ENCODE peak calls at places on chromosomes 12 and 14, in five cellular contexts. One of them, this sample, is unnamed.

GRCh38 chr14:22993517-22993916 is 11.2 kb upstream of the AJUBA start:
- DNase-seq in lower lobe of right lung: no peak
- DNase-seq in progenitor cell of endocrine pancreas: no peak
- DNase-seq in fibroblast of mammary gland: no peak
- DNase-seq in activated CD8-positive, alpha-beta T cell treated with anti-CD3 and anti-CD28 coated beads for 36 hours: no peak
- DNase-seq in this sample: no peak

GRCh38 chr12:86186449-86186848 is 69.7 kb downstream of the MGAT4C start:
- DNase-seq in fibroblast of mammary gland: peak; percentile 30
- DNase-seq in progenitor cell of endocrine pancreas: no peak
- DNase-seq in activated CD8-positive, alpha-beta T cell treated with anti-CD3 and anti-CD28 coated beads for 36 hours: no peak
- DNase-seq in lower lobe of right lung: no peak
- DNase-seq in this sample: no peak

GRCh38 chr12:131092911-131093901 is 139.5 kb downstream of the ADGRD1 start:
- DNase-seq in progenitor cell of endocrine pancreas: no peak
- DNase-seq in fibroblast of mammary gland: no peak
- DNase-seq in lower lobe of right lung: peak; percentile 44
- DNase-seq in activated CD8-positive, alpha-beta T cell treated with anti-CD3 and anti-CD28 coated beads for 36 hours: peak; percentile 83
- DNase-seq in this sample: peak; percentile 76

GRCh38 chr12:54390176-54390667 is 5.7 kb upstream of the ZNF385A start:
- DNase-seq in lower lobe of right lung: no peak
- DNase-seq in activated CD8-positive, alpha-beta T cell treated with anti-CD3 and anti-CD28 coated beads for 36 hours: no peak
- DNase-seq in fibroblast of mammary gland: no peak
- DNase-seq in progenitor cell of endocrine pancreas: no peak
- DNase-seq in this sample: no peak

GRCh38 chr12:75389706-75390105 is 1.2 kb upstream of the GLIPR1L2 start:
- DNase-seq in lower lobe of right lung: no peak
- DNase-seq in activated CD8-positive, alpha-beta T cell treated with anti-CD3 and anti-CD28 coated beads for 36 hours: no peak
- DNase-seq in progenitor cell of endocrine pancreas: no peak
- DNase-seq in fibroblast of mammary gland: peak; percentile 10
- DNase-seq in this sample: no peak

GRCh38 chr12:123761841-123762714 is at the start of gene DNAH10:
- DNase-seq in activated CD8-positive, alpha-beta T cell treated with anti-CD3 and anti-CD28 coated beads for 36 hours: peak; percentile 69
- DNase-seq in fibroblast of mammary gland: peak; percentile 6
- DNase-seq in lower lobe of right lung: peak; percentile 62
- DNase-seq in progenitor cell of endocrine pancreas: peak; percentile 76
- DNase-seq in this sample: no peak

GRCh38 chr12:20596036-20596435 is 99.1 kb upstream of the SLCO1C1 start:
- DNase-seq in lower lobe of right lung: no peak
- DNase-seq in fibroblast of mammary gland: peak; percentile 29
- DNase-seq in activated CD8-positive, alpha-beta T cell treated with anti-CD3 and anti-CD28 coated beads for 36 hours: no peak
- DNase-seq in progenitor cell of endocrine pancreas: no peak
- DNase-seq in this sample: no peak

GRCh38 chr14:52951730-52952481 is 1.1 kb upstream of the FERMT2 start:
- DNase-seq in lower lobe of right lung: no peak
- DNase-seq in progenitor cell of endocrine pancreas: no peak
- DNase-seq in fibroblast of mammary gland: peak; percentile 86
- DNase-seq in activated CD8-positive, alpha-beta T cell treated with anti-CD3 and anti-CD28 coated beads for 36 hours: peak; percentile 2
- DNase-seq in this sample: no peak

GRCh38 chr12:68796399-68796798 is 11.6 kb upstream of the MDM2 start:
- DNase-seq in lower lobe of right lung: no peak
- DNase-seq in progenitor cell of endocrine pancreas: no peak
- DNase-seq in activated CD8-positive, alpha-beta T cell treated with anti-CD3 and anti-CD28 coated beads for 36 hours: no peak
- DNase-seq in fibroblast of mammary gland: no peak
- DNase-seq in this sample: no peak

GRCh38 chr14:23478109-23478698 is 8.7 kb downstream of the NGDN start:
- DNase-seq in fibroblast of mammary gland: peak; percentile 69
- DNase-seq in lower lobe of right lung: peak; percentile 52
- DNase-seq in progenitor cell of endocrine pancreas: peak; percentile 27
- DNase-seq in activated CD8-positive, alpha-beta T cell treated with anti-CD3 and anti-CD28 coated beads for 36 hours: peak; percentile 81
- DNase-seq in this sample: no peak

GRCh38 chr12:122423258-122424165 is 1.0 kb upstream of the CLIP1 start:
- DNase-seq in lower lobe of right lung: no peak
- DNase-seq in activated CD8-positive, alpha-beta T cell treated with anti-CD3 and anti-CD28 coated beads for 36 hours: no peak
- DNase-seq in fibroblast of mammary gland: no peak
- DNase-seq in progenitor cell of endocrine pancreas: no peak
- DNase-seq in this sample: no peak

GRCh38 chr12:31959701-31960391 is 631 bp downstream of the RESF1 start:
- DNase-seq in progenitor cell of endocrine pancreas: no peak
- DNase-seq in fibroblast of mammary gland: peak; percentile 56
- DNase-seq in activated CD8-positive, alpha-beta T cell treated with anti-CD3 and anti-CD28 coated beads for 36 hours: peak; percentile 77
- DNase-seq in lower lobe of right lung: peak; percentile 78
- DNase-seq in this sample: no peak

GRCh38 chr12:14906114-14906513 is 20.5 kb upstream of the MGP start:
- DNase-seq in fibroblast of mammary gland: no peak
- DNase-seq in activated CD8-positive, alpha-beta T cell treated with anti-CD3 and anti-CD28 coated beads for 36 hours: no peak
- DNase-seq in progenitor cell of endocrine pancreas: no peak
- DNase-seq in lower lobe of right lung: no peak
- DNase-seq in this sample: no peak

GRCh38 chr12:115507951-115508722 is 769.4 kb downstream of the MED13L start:
- DNase-seq in lower lobe of right lung: peak; percentile 40
- DNase-seq in activated CD8-positive, alpha-beta T cell treated with anti-CD3 and anti-CD28 coated beads for 36 hours: no peak
- DNase-seq in progenitor cell of endocrine pancreas: no peak
- DNase-seq in fibroblast of mammary gland: no peak
- DNase-seq in this sample: no peak

GRCh38 chr14:75204106-75204505 is 27.7 kb upstream of the TMED10 start:
- DNase-seq in activated CD8-positive, alpha-beta T cell treated with anti-CD3 and anti-CD28 coated beads for 36 hours: no peak
- DNase-seq in lower lobe of right lung: no peak
- DNase-seq in progenitor cell of endocrine pancreas: no peak
- DNase-seq in fibroblast of mammary gland: no peak
- DNase-seq in this sample: no peak

GRCh38 chr12:57241556-57242310 is 9.3 kb downstream of the STAC3 start:
- DNase-seq in activated CD8-positive, alpha-beta T cell treated with anti-CD3 and anti-CD28 coated beads for 36 hours: no peak
- DNase-seq in fibroblast of mammary gland: no peak
- DNase-seq in lower lobe of right lung: no peak
- DNase-seq in progenitor cell of endocrine pancreas: no peak
- DNase-seq in this sample: peak; percentile 92

GRCh38 chr12:57641699-57642442 is 8.9 kb upstream of the B4GALNT1 start:
- DNase-seq in lower lobe of right lung: no peak
- DNase-seq in progenitor cell of endocrine pancreas: no peak
- DNase-seq in fibroblast of mammary gland: no peak
- DNase-seq in activated CD8-positive, alpha-beta T cell treated with anti-CD3 and anti-CD28 coated beads for 36 hours: no peak
- DNase-seq in this sample: no peak

GRCh38 chr14:54803926-54804719 is 98.5 kb downstream of the GCH1 start:
- DNase-seq in lower lobe of right lung: no peak
- DNase-seq in fibroblast of mammary gland: no peak
- DNase-seq in progenitor cell of endocrine pancreas: no peak
- DNase-seq in activated CD8-positive, alpha-beta T cell treated with anti-CD3 and anti-CD28 coated beads for 36 hours: no peak
- DNase-seq in this sample: no peak

GRCh38 chr12:2023365-2023764 is 19.1 kb upstream of the DCP1B start:
- DNase-seq in fibroblast of mammary gland: no peak
- DNase-seq in progenitor cell of endocrine pancreas: no peak
- DNase-seq in activated CD8-positive, alpha-beta T cell treated with anti-CD3 and anti-CD28 coated beads for 36 hours: no peak
- DNase-seq in lower lobe of right lung: no peak
- DNase-seq in this sample: no peak

GRCh38 chr12:3251067-3251466 is 173.9 kb downstream of the TSPAN9 start:
- DNase-seq in fibroblast of mammary gland: no peak
- DNase-seq in activated CD8-positive, alpha-beta T cell treated with anti-CD3 and anti-CD28 coated beads for 36 hours: peak; percentile 6
- DNase-seq in lower lobe of right lung: no peak
- DNase-seq in progenitor cell of endocrine pancreas: no peak
- DNase-seq in this sample: no peak

GRCh38 chr14:66379116-66379515 is 107.1 kb upstream of the CCDC196 start:
- DNase-seq in progenitor cell of endocrine pancreas: no peak
- DNase-seq in fibroblast of mammary gland: peak; percentile 4
- DNase-seq in activated CD8-positive, alpha-beta T cell treated with anti-CD3 and anti-CD28 coated beads for 36 hours: no peak
- DNase-seq in lower lobe of right lung: no peak
- DNase-seq in this sample: no peak

DNA sequence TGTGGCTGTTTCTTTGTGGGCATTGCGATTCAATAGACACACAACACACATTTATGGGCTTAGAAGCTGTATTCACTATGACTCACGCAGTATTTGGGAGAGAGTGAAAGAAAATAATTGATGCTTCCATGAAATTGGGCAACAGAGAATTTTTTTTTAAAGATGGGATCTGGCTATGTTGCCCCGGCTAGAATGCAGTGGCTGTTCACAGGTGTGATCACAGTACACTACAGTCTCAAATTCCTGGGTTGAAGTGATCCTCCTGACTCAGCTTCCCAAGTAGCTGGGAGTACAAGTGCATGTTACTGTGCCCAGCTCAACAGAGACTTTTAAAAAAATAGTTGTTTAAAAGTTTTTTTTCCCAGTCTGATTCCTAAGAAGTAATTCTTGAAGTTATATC is 146.3 kb downstream of the APAF1 start:
- DNase-seq in progenitor cell of endocrine pancreas: no peak
- DNase-seq in lower lobe of right lung: no peak
- DNase-seq in fibroblast of mammary gland: no peak
- DNase-seq in activated CD8-positive, alpha-beta T cell treated with anti-CD3 and anti-CD28 coated beads for 36 hours: no peak
- DNase-seq in this sample: no peak
- TF ChIP-seq CTCF in progenitor cell of endocrine pancreas: no peak
- TF ChIP-seq CTCF in lower lobe of right lung: no peak
- TF ChIP-seq CTCF in fibroblast of mammary gland: no peak
- TF ChIP-seq CTCF in activated CD8-positive, alpha-beta T cell treated with anti-CD3 and anti-CD28 coated beads for 36 hours: no peak
- TF ChIP-seq CTCF in this sample: no peak

GRCh38 chr14:101221549-101222160 is 318.1 kb upstream of the RTL1 start:
- DNase-seq in activated CD8-positive, alpha-beta T cell treated with anti-CD3 and anti-CD28 coated beads for 36 hours: no peak
- DNase-seq in fibroblast of mammary gland: no peak
- DNase-seq in lower lobe of right lung: no peak
- DNase-seq in progenitor cell of endocrine pancreas: no peak
- DNase-seq in this sample: no peak

GRCh38 chr14:101222362-101223090 is 319.0 kb upstream of the RTL1 start:
- DNase-seq in activated CD8-positive, alpha-beta T cell treated with anti-CD3 and anti-CD28 coated beads for 36 hours: no peak
- DNase-seq in fibroblast of mammary gland: no peak
- DNase-seq in progenitor cell of endocrine pancreas: no peak
- DNase-seq in lower lobe of right lung: no peak
- DNase-seq in this sample: no peak

GRCh38 chr14:101223147-101223546 is 319.6 kb upstream of the RTL1 start:
- DNase-seq in fibroblast of mammary gland: no peak
- DNase-seq in activated CD8-positive, alpha-beta T cell treated with anti-CD3 and anti-CD28 coated beads for 36 hours: no peak
- DNase-seq in progenitor cell of endocrine pancreas: no peak
- DNase-seq in lower lobe of right lung: no peak
- DNase-seq in this sample: no peak

GRCh38 chr14:101219896-101220703 is 316.6 kb upstream of the RTL1 start:
- DNase-seq in fibroblast of mammary gland: no peak
- DNase-seq in progenitor cell of endocrine pancreas: no peak
- DNase-seq in lower lobe of right lung: no peak
- DNase-seq in activated CD8-positive, alpha-beta T cell treated with anti-CD3 and anti-CD28 coated beads for 36 hours: no peak
- DNase-seq in this sample: no peak

GRCh38 chr14:101220921-101221510 is 317.5 kb upstream of the RTL1 start:
- DNase-seq in progenitor cell of endocrine pancreas: no peak
- DNase-seq in activated CD8-positive, alpha-beta T cell treated with anti-CD3 and anti-CD28 coated beads for 36 hours: no peak
- DNase-seq in lower lobe of right lung: no peak
- DNase-seq in fibroblast of mammary gland: no peak
- DNase-seq in this sample: no peak
- TF ChIP-seq CTCF in progenitor cell of endocrine pancreas: no peak
- TF ChIP-seq CTCF in activated CD8-positive, alpha-beta T cell treated with anti-CD3 and anti-CD28 coated beads for 36 hours: no peak
- TF ChIP-seq CTCF in lower lobe of right lung: no peak
- TF ChIP-seq CTCF in fibroblast of mammary gland: no peak
- TF ChIP-seq CTCF in this sample: no peak

DNA sequence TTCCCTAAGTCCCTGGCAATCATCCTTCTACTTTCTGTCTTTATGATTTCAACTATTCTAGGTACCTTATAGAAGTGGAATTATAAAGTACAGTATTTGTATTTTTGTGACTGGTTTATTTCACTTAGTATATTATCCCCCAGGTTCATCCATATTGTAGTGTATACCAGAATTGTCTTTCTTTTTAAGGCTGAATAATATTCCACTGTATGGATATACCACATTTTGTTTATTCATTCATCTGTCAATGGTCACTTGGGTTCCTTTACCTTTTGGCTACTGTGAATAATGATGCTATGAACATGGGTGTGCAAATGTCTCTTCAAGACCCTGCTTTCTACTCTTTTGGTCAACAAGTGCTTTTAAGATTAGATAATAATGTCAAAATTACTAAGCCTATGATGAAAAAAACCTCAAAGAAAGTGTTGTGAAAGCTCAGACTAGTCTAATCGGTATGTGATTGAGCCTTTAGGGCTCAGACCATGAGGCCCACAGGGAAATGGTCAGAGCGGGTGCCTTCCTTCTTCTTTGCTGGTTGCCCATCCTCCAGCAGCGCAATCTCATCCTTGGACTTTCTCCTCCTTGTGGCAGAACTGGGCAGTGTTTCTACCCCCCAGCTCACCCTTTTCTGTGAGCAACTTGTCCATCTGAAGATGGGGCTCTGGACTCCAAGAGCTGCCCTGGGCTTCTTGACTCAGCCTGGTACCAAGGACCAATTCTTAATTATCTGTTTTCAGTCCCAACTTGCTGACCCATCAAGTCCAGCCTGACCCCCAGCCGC is 105.4 kb downstream of the TTC8 start:
- DNase-seq in fibroblast of mammary gland: no peak
- DNase-seq in activated CD8-positive, alpha-beta T cell treated with anti-CD3 and anti-CD28 coated beads for 36 hours: peak; percentile 5
- DNase-seq in progenitor cell of endocrine pancreas: no peak
- DNase-seq in lower lobe of right lung: no peak
- DNase-seq in this sample: no peak
- TF ChIP-seq CTCF in fibroblast of mammary gland: peak; percentile 27
- TF ChIP-seq CTCF in activated CD8-positive, alpha-beta T cell treated with anti-CD3 and anti-CD28 coated beads for 36 hours: no peak
- TF ChIP-seq CTCF in progenitor cell of endocrine pancreas: no peak
- TF ChIP-seq CTCF in lower lobe of right lung: no peak
- TF ChIP-seq CTCF in this sample: peak; percentile 32

DNA sequence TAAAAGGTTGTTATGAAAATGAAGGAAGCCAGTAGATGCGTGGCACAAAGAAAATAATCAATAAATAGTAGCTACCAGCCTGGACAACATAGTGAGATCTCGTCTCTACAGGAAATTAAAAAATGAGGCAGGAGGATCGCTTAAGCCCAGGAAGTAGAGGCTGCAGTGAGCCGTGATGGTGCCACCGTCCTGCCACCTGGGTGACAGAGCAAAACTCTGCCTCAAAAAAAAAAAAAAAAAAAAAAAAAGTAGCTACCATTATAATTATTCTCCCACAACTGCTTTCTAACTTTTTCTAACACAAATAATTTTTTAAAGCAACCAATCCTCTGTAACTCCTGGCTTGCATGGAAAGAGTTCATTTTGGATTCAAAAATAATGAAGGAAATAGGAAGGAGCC is 133.0 kb downstream of the NDUFA12 start:
- DNase-seq in lower lobe of right lung: no peak
- DNase-seq in progenitor cell of endocrine pancreas: no peak
- DNase-seq in fibroblast of mammary gland: no peak
- DNase-seq in activated CD8-positive, alpha-beta T cell treated with anti-CD3 and anti-CD28 coated beads for 36 hours: no peak
- DNase-seq in this sample: no peak
- TF ChIP-seq CTCF in lower lobe of right lung: no peak
- TF ChIP-seq CTCF in progenitor cell of endocrine pancreas: no peak
- TF ChIP-seq CTCF in fibroblast of mammary gland: no peak
- TF ChIP-seq CTCF in activated CD8-positive, alpha-beta T cell treated with anti-CD3 and anti-CD28 coated beads for 36 hours: no peak
- TF ChIP-seq CTCF in this sample: no peak

DNA sequence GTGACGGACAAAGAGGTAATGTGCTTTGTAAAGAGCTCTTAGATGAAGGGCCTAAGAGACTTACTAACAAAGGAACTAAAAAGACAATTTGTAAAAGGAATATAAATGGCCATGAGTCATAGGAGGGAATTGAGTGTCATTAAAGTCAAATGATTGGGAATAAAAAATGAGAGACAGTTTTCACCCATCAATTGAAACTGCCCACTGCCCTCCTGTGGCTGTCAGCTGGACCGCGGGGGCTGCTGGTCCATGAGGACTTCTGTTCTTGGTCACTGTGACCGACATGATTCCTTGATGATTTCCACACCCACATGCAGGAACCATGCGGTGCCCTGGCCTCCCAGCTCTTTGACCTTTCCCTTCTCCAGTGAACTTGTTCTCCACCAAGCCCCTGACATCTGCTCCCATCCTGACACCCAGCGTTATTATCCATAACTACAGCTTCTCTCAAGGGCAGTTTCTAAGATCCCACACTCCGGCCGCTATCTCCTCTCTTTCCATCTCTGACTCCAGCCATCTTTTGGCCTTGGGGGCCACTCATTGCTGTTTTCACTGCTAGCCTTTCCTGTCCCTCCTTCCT is 48.4 kb downstream of the C12orf75 start:
- DNase-seq in progenitor cell of endocrine pancreas: no peak
- DNase-seq in activated CD8-positive, alpha-beta T cell treated with anti-CD3 and anti-CD28 coated beads for 36 hours: no peak
- DNase-seq in lower lobe of right lung: no peak
- DNase-seq in fibroblast of mammary gland: peak; percentile 17
- DNase-seq in this sample: no peak
- TF ChIP-seq CTCF in progenitor cell of endocrine pancreas: peak; percentile 40
- TF ChIP-seq CTCF in activated CD8-positive, alpha-beta T cell treated with anti-CD3 and anti-CD28 coated beads for 36 hours: no peak
- TF ChIP-seq CTCF in lower lobe of right lung: no peak
- TF ChIP-seq CTCF in fibroblast of mammary gland: peak; percentile 30
- TF ChIP-seq CTCF in this sample: peak; percentile 74

GRCh38 chr14:106883218-106883692 is 1356.9 kb downstream of the TMEM121 start:
- DNase-seq in lower lobe of right lung: no peak
- DNase-seq in activated CD8-positive, alpha-beta T cell treated with anti-CD3 and anti-CD28 coated beads for 36 hours: peak; percentile 85
- DNase-seq in progenitor cell of endocrine pancreas: no peak
- DNase-seq in fibroblast of mammary gland: no peak
- DNase-seq in this sample: no peak
- TF ChIP-seq CTCF in lower lobe of right lung: peak; percentile 49
- TF ChIP-seq CTCF in activated CD8-positive, alpha-beta T cell treated with anti-CD3 and anti-CD28 coated beads for 36 hours: peak; percentile 98
- TF ChIP-seq CTCF in progenitor cell of endocrine pancreas: peak; percentile 24
- TF ChIP-seq CTCF in fibroblast of mammary gland: no peak
- TF ChIP-seq CTCF in this sample: peak; percentile 75